ENCODE peak calls at places on chromosomes 13 and 19, in six cellular contexts. One of them, this sample, is unnamed.

GRCh38 chr13:19860884-19861655 is 2.4 kb downstream of the ZMYM5 start:
- DNase-seq in IMR-90: peak
- DNase-seq in H1: no peak
- DNase-seq in H9: no peak
- DNase-seq in trophoblast cell: peak
- DNase-seq in neuronal stem cell: peak
- DNase-seq in this sample: peak

GRCh38 chr13:20049558-20050473 is 91.3 kb downstream of the ZMYM2 start:
- DNase-seq in IMR-90: no peak
- DNase-seq in H1: no peak
- DNase-seq in H9: no peak
- DNase-seq in trophoblast cell: peak
- DNase-seq in neuronal stem cell: no peak
- DNase-seq in this sample: no peak

GRCh38 chr13:78632956-78633355 is 26.0 kb downstream of the OBI1 start:
- DNase-seq in IMR-90: no peak
- DNase-seq in H1: no peak
- DNase-seq in H9: no peak
- DNase-seq in trophoblast cell: no peak
- DNase-seq in neuronal stem cell: no peak
- DNase-seq in this sample: no peak

GRCh38 chr13:48641404-48641803 is 12.3 kb upstream of the CYSLTR2 start:
- DNase-seq in IMR-90: no peak
- DNase-seq in H1: no peak
- DNase-seq in H9: no peak
- DNase-seq in trophoblast cell: no peak
- DNase-seq in neuronal stem cell: no peak
- DNase-seq in this sample: no peak

GRCh38 chr13:23643828-23644419 is 73.7 kb downstream of the TNFRSF19 start:
- DNase-seq in IMR-90: no peak
- DNase-seq in H1: no peak
- DNase-seq in H9: no peak
- DNase-seq in trophoblast cell: no peak
- DNase-seq in neuronal stem cell: no peak
- DNase-seq in this sample: no peak

GRCh38 chr19:48085904-48086864 is 24.4 kb downstream of the PLA2G4C start:
- DNase-seq in IMR-90: no peak
- DNase-seq in H1: no peak
- DNase-seq in H9: peak
- DNase-seq in trophoblast cell: no peak
- DNase-seq in neuronal stem cell: no peak
- DNase-seq in this sample: no peak

GRCh38 chr13:110277357-110277950 is 29.5 kb downstream of the COL4A1 start:
- DNase-seq in IMR-90: no peak
- DNase-seq in H1: no peak
- DNase-seq in H9: no peak
- DNase-seq in trophoblast cell: no peak
- DNase-seq in neuronal stem cell: no peak
- DNase-seq in this sample: no peak

GRCh38 chr19:3504723-3505122 is 1.4 kb upstream of the FZR1 start:
- DNase-seq in IMR-90: no peak
- DNase-seq in H1: no peak
- DNase-seq in H9: no peak
- DNase-seq in trophoblast cell: no peak
- DNase-seq in neuronal stem cell: no peak
- DNase-seq in this sample: peak

GRCh38 chr19:3479819-3480215 is 508 bp downstream of the SMIM24 start:
- DNase-seq in IMR-90: no peak
- DNase-seq in H1: no peak
- DNase-seq in H9: peak
- DNase-seq in trophoblast cell: no peak
- DNase-seq in neuronal stem cell: no peak
- DNase-seq in this sample: peak

GRCh38 chr19:49231389-49231788 is 73.8 kb downstream of the TRPM4 start:
- DNase-seq in IMR-90: no peak
- DNase-seq in H1: no peak
- DNase-seq in H9: no peak
- DNase-seq in trophoblast cell: no peak
- DNase-seq in neuronal stem cell: no peak
- DNase-seq in this sample: no peak

GRCh38 chr13:30038884-30039283 is 188.5 kb upstream of the UBL3 start:
- DNase-seq in IMR-90: peak
- DNase-seq in H1: no peak
- DNase-seq in H9: no peak
- DNase-seq in trophoblast cell: no peak
- DNase-seq in neuronal stem cell: no peak
- DNase-seq in this sample: no peak

GRCh38 chr13:28100149-28101121 is at the start of gene FLT3:
- DNase-seq in IMR-90: peak
- DNase-seq in H1: peak
- DNase-seq in H9: peak
- DNase-seq in trophoblast cell: no peak
- DNase-seq in neuronal stem cell: peak
- DNase-seq in this sample: peak

GRCh38 chr19:40366697-40367561 is 18.4 kb downstream of the PLD3 start:
- DNase-seq in IMR-90: peak
- DNase-seq in H1: peak
- DNase-seq in H9: peak
- DNase-seq in trophoblast cell: no peak
- DNase-seq in neuronal stem cell: peak
- DNase-seq in this sample: peak

GRCh38 chr13:23697772-23698313 is 127.6 kb downstream of the TNFRSF19 start:
- DNase-seq in IMR-90: no peak
- DNase-seq in H1: no peak
- DNase-seq in H9: no peak
- DNase-seq in trophoblast cell: no peak
- DNase-seq in neuronal stem cell: no peak
- DNase-seq in this sample: no peak

GRCh38 chr19:47379398-47379938 is 30.4 kb downstream of the DHX34 start:
- DNase-seq in IMR-90: no peak
- DNase-seq in H1: no peak
- DNase-seq in H9: no peak
- DNase-seq in trophoblast cell: no peak
- DNase-seq in neuronal stem cell: no peak
- DNase-seq in this sample: no peak

GRCh38 chr13:73133536-73133935 is 74.7 kb downstream of the KLF5 start:
- DNase-seq in IMR-90: no peak
- DNase-seq in H1: no peak
- DNase-seq in H9: no peak
- DNase-seq in trophoblast cell: peak
- DNase-seq in neuronal stem cell: no peak
- DNase-seq in this sample: no peak

GRCh38 chr13:73138967-73139491 is 80.2 kb downstream of the KLF5 start:
- DNase-seq in IMR-90: no peak
- DNase-seq in H1: no peak
- DNase-seq in H9: no peak
- DNase-seq in trophoblast cell: peak
- DNase-seq in neuronal stem cell: no peak
- DNase-seq in this sample: no peak

GRCh38 chr13:73140804-73141203 is 82.0 kb downstream of the KLF5 start:
- DNase-seq in IMR-90: no peak
- DNase-seq in H1: no peak
- DNase-seq in H9: no peak
- DNase-seq in trophoblast cell: no peak
- DNase-seq in neuronal stem cell: peak
- DNase-seq in this sample: peak

GRCh38 chr13:73138276-73138950 is 79.6 kb downstream of the KLF5 start:
- DNase-seq in IMR-90: peak
- DNase-seq in H1: no peak
- DNase-seq in H9: no peak
- DNase-seq in trophoblast cell: peak
- DNase-seq in neuronal stem cell: no peak
- DNase-seq in this sample: peak

GRCh38 chr13:73136776-73137175 is 78.0 kb downstream of the KLF5 start:
- DNase-seq in IMR-90: peak
- DNase-seq in H1: no peak
- DNase-seq in H9: no peak
- DNase-seq in trophoblast cell: peak
- DNase-seq in neuronal stem cell: no peak
- DNase-seq in this sample: no peak
- H4K8ac ChIP-seq in IMR-90: no peak
- H4K8ac ChIP-seq in H1: no peak
- H4K8ac ChIP-seq in H9: no peak
- H4K8ac ChIP-seq in trophoblast cell: no peak
- H4K8ac ChIP-seq in neuronal stem cell: no peak
- H4K8ac ChIP-seq in this sample: no peak

GRCh38 chr19:16650821-16651220 is 9.1 kb downstream of the SMIM7 start:
- DNase-seq in IMR-90: no peak
- DNase-seq in H1: no peak
- DNase-seq in H9: no peak
- DNase-seq in trophoblast cell: no peak
- DNase-seq in neuronal stem cell: no peak
- DNase-seq in this sample: no peak
- H4K91ac ChIP-seq in IMR-90: no peak
- H4K91ac ChIP-seq in H1: no peak
- H4K91ac ChIP-seq in H9: no peak
- H4K91ac ChIP-seq in trophoblast cell: no peak
- H4K91ac ChIP-seq in neuronal stem cell: no peak
- H4K91ac ChIP-seq in this sample: no peak

DNA sequence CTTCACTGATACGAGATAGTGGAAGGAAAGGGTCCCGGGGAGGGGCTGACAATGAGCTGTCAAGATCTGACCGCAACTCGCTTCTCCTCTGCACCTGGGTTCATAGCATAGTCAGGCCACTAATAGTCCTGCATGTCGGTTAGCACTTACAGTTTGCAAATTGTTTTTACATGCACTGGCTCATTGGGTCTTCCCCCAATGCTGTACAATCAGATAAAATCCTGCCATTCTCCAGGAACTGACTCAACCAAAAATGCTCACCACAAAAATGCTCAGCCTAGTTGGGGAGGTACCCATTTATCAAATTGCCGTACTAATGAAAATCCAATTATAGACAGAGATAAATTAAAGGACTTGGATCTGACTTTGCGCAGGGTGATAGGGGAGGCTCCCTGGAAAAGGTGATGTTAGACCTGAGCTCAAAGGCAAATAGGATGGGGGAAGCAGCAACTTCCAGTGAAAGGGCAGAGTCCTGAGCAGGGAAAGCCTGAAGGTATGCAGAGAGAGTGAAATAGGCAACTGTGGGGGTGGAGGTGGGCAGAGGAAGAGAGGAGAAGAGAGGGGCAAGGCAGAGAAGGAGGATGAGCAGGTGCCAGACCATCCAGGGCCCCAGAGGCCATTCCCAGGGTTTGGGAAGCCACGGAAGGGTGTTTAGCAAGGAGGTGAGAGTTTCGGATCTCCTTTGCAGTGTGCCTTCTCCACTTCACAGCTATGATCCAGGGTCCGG is 326.1 kb upstream of the TSHZ3 start:
- DNase-seq in IMR-90: peak
- DNase-seq in H1: no peak
- DNase-seq in H9: no peak
- DNase-seq in trophoblast cell: no peak
- DNase-seq in neuronal stem cell: no peak
- DNase-seq in this sample: peak
- H4K8ac ChIP-seq in IMR-90: no peak
- H4K8ac ChIP-seq in H1: peak
- H4K8ac ChIP-seq in H9: no peak
- H4K8ac ChIP-seq in trophoblast cell: no peak
- H4K8ac ChIP-seq in neuronal stem cell: no peak
- H4K8ac ChIP-seq in this sample: peak

GRCh38 chr13:58935689-58936088 is 1228.0 kb downstream of the DIAPH3 start:
- DNase-seq in IMR-90: no peak
- DNase-seq in H1: no peak
- DNase-seq in H9: no peak
- DNase-seq in trophoblast cell: no peak
- DNase-seq in neuronal stem cell: no peak
- DNase-seq in this sample: no peak
- H4K91ac ChIP-seq in IMR-90: no peak
- H4K91ac ChIP-seq in H1: peak
- H4K91ac ChIP-seq in H9: no peak
- H4K91ac ChIP-seq in trophoblast cell: no peak
- H4K91ac ChIP-seq in neuronal stem cell: no peak
- H4K91ac ChIP-seq in this sample: no peak

GRCh38 chr19:35546532-35546931 is 1.1 kb downstream of the TMEM147 start:
- DNase-seq in IMR-90: no peak
- DNase-seq in H1: no peak
- DNase-seq in H9: no peak
- DNase-seq in trophoblast cell: no peak
- DNase-seq in neuronal stem cell: no peak
- DNase-seq in this sample: no peak

GRCh38 chr19:35544110-35544802 is 1.2 kb upstream of the TMEM147 start:
- DNase-seq in IMR-90: no peak
- DNase-seq in H1: no peak
- DNase-seq in H9: no peak
- DNase-seq in trophoblast cell: no peak
- DNase-seq in neuronal stem cell: no peak
- DNase-seq in this sample: no peak

GRCh38 chr19:35543280-35544109 is 1.9 kb upstream of the TMEM147 start:
- DNase-seq in IMR-90: no peak
- DNase-seq in H1: no peak
- DNase-seq in H9: no peak
- DNase-seq in trophoblast cell: no peak
- DNase-seq in neuronal stem cell: no peak
- DNase-seq in this sample: no peak

GRCh38 chr19:35545855-35546381 is 492 bp downstream of the TMEM147 start:
- DNase-seq in IMR-90: no peak
- DNase-seq in H1: no peak
- DNase-seq in H9: no peak
- DNase-seq in trophoblast cell: peak
- DNase-seq in neuronal stem cell: no peak
- DNase-seq in this sample: peak

DNA sequence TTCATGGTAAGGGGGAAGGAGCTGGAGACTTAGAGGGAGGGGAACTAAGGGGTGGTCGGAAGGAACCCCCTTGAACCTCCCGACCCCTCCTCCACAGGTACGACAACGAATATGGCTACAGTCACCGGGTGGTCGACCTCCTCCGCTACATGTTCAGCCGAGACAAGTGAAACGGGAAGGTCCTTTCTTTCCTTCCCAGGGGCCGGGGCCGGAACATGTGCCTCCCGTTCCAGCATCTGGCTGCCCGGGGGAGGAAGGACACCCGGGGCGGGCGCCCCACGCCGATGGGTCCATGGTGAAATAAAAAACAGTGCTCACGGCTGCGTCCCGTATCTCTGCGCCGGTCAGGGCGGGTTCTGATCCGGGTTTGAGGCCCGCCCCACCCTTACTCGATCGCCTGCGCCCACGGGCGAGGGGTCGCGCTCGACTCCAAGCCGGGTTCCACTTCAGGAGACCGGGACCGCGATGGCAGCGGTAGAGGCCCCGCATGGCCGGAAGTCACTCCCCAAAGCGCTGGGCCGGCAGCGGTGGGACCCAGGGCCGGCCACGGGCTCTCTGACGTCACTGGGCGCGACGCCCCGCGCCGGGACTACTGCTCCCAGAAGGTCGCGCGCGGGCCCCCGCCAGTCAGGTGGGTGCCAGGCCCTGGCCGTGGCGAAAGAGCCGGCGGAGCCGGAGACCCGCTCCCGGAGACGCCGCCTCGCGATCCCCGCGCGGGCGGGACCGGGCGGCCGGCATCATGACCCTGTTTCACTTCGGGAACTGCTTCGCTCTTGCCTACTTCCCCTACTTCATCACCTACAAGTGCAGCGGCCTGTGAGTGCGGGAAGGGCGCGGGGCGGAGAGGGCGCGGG is at the start of gene TMEM147:
- DNase-seq in IMR-90: peak
- DNase-seq in H1: peak
- DNase-seq in H9: peak
- DNase-seq in trophoblast cell: peak
- DNase-seq in neuronal stem cell: peak
- DNase-seq in this sample: peak
- H4K8ac ChIP-seq in IMR-90: peak
- H4K8ac ChIP-seq in H1: peak
- H4K8ac ChIP-seq in H9: no peak
- H4K8ac ChIP-seq in trophoblast cell: peak
- H4K8ac ChIP-seq in neuronal stem cell: no peak
- H4K8ac ChIP-seq in this sample: peak

This sample was measured in mesenchymal stem cell.